ENCODE peak calls at places on chromosomes 11 and 22, in eight cellular contexts. W is hippocampal formation, N is omental fat pad, Q is colonic mucosa, T is caudate nucleus, R is nephron progenitor cell, K is astrocyte of the hippocampus, J is DND-41. E is an unnamed sample.

GRCh38 chr22:42855726-42856125 is 1.3 kb downstream of the ARFGAP3 start:
- DNase-seq in R (no peak), J (no peak), W (no peak), Q (no peak), T (no peak), K (no peak), N (no peak), E (no peak)

GRCh38 chr22:48423481-48423901 is 1404.2 kb downstream of the BRD1 start:
- DNase-seq in R (no peak), J (no peak), N (no peak), Q (no peak), K (peak), T (no peak), W (no peak), E (no peak)

GRCh38 chr11:20522536-20522935 is 76.9 kb upstream of the SLC6A5 start:
- DNase-seq in J (no peak), N (no peak), T (no peak), Q (no peak), R (no peak), K (no peak), W (no peak), E (no peak)

GRCh38 chr22:39311592-39312400 is 7.6 kb downstream of the RPL3 start:
- DNase-seq in T (no peak), Q (no peak), K (no peak), R (no peak), N (no peak), W (no peak), J (peak), E (no peak)

GRCh38 chr11:48024635-48025071 is 44.3 kb downstream of the PTPRJ start:
- DNase-seq in N (no peak), T (no peak), Q (no peak), R (no peak), J (no peak), W (no peak), K (peak), E (peak)

GRCh38 chr22:38850941-38851849 is 7.4 kb upstream of the NPTXR start:
- DNase-seq in N (no peak), K (peak), T (no peak), W (no peak), R (no peak), J (no peak), Q (no peak), E (peak)

GRCh38 chr11:1771700-1772099 is 8.0 kb upstream of the CTSD start:
- DNase-seq in N (no peak), K (no peak), J (no peak), Q (no peak), R (no peak), W (no peak), T (no peak), E (no peak)

GRCh38 chr11:13238879-13239514 is 38.6 kb upstream of the BMAL1 start:
- DNase-seq in J (peak), N (peak), W (peak), R (peak), T (no peak), K (peak), Q (peak), E (peak)

GRCh38 chr11:120121336-120121735 is 16.6 kb downstream of the TRIM29 start:
- DNase-seq in J (no peak), R (no peak), K (no peak), T (no peak), Q (no peak), N (no peak), W (no peak), E (no peak)

GRCh38 chr11:66967670-66968425 is 7.3 kb upstream of the C11orf86 start:
- DNase-seq in N (no peak), J (no peak), W (no peak), T (no peak), Q (peak), R (no peak), K (no peak), E (peak)

GRCh38 chr22:32334640-32335365 is 22.9 kb upstream of the RFPL3 start:
- DNase-seq in R (no peak), N (no peak), T (no peak), W (no peak), Q (no peak), J (no peak), K (no peak), E (no peak)

GRCh38 chr22:32804036-32804435 is 2.5 kb downstream of the TIMP3 start:
- DNase-seq in W (no peak), R (no peak), K (peak), J (no peak), T (no peak), N (no peak), Q (no peak), E (peak)

GRCh38 chr11:75536786-75537629 is 11.3 kb upstream of the GDPD5 start:
- DNase-seq in K (no peak), R (no peak), W (no peak), T (no peak), Q (no peak), N (no peak), J (no peak), E (no peak)

GRCh38 chr11:77053217-77054013 is 13.4 kb upstream of the CAPN5 start:
- DNase-seq in Q (no peak), T (no peak), R (no peak), J (no peak), N (no peak), K (no peak), W (no peak), E (no peak)

GRCh38 chr11:83156150-83156995 is 558 bp upstream of the PCF11 start:
- DNase-seq in W (peak), N (peak), T (peak), R (peak), K (peak), J (peak), Q (peak), E (peak)

GRCh38 chr11:114914231-114915005 is 236.1 kb downstream of the NXPE2 start:
- DNase-seq in J (no peak), T (no peak), K (no peak), N (no peak), W (no peak), Q (no peak), R (no peak), E (no peak)

E was measured in astrocyte of the spinal cord.